ENCODE peak calls at places on chromosomes 12 and 14, in ten cellular contexts. P, X, J, N, V, M, G, O, K and D are unnamed samples.

GRCh38 chr12:12890492-12890814 is 909 bp upstream of the GPRC5A start:
- DNase-seq in P (no peak), X (no peak), J (peak; percentile 56), N (no peak), V (no peak), M (peak; percentile 66), G (peak; percentile 66), O (no peak), K (no peak), D (no peak)

GRCh38 chr14:54000341-54000811 is 43.8 kb upstream of the BMP4 start:
- DNase-seq in P (no peak), X (no peak), J (peak; percentile 38), N (no peak), V (no peak), M (no peak), G (no peak), O (no peak), K (no peak), D (no peak)

GRCh38 chr14:105554022-105554421 is 27.6 kb downstream of the TMEM121 start:
- DNase-seq in P (no peak), X (no peak), J (no peak), N (no peak), V (no peak), M (no peak), G (no peak), O (no peak), K (no peak), D (no peak)

GRCh38 chr14:81068384-81068783 is 113.0 kb downstream of the TSHR start:
- DNase-seq in P (no peak), X (no peak), J (no peak), N (no peak), V (no peak), M (no peak), G (no peak), O (no peak), K (no peak), D (no peak)

GRCh38 chr14:92254786-92255185 is 68.2 kb upstream of the SLC24A4 start:
- DNase-seq in P (no peak), X (peak; percentile 8), J (peak; percentile 60), N (no peak), V (peak; percentile 59), M (no peak), G (peak; percentile 43), O (no peak), K (peak; percentile 69), D (no peak)

GRCh38 chr12:34046570-34046969 is 24.3 kb downstream of the ALG10 start:
- DNase-seq in P (no peak), X (no peak), J (no peak), N (no peak), V (no peak), M (no peak), G (no peak), O (no peak), K (no peak), D (no peak)

GRCh38 chr14:94098359-94098758 is 12.2 kb upstream of the IFI27 start:
- DNase-seq in P (no peak), X (peak; percentile 75), J (peak; percentile 49), N (no peak), V (no peak), M (no peak), G (no peak), O (no peak), K (no peak), D (no peak)

GRCh38 chr14:89251066-89251465 is 166.0 kb downstream of the FOXN3 start:
- DNase-seq in P (no peak), X (no peak), J (no peak), N (no peak), V (no peak), M (no peak), G (no peak), O (no peak), K (no peak), D (no peak)

GRCh38 chr14:30195946-30196345 is 268.3 kb upstream of the PRKD1 start:
- DNase-seq in P (no peak), X (no peak), J (peak; percentile 60), N (no peak), V (no peak), M (no peak), G (no peak), O (no peak), K (no peak), D (no peak)

GRCh38 chr12:25014961-25015360 is 66.1 kb upstream of the BCAT1 start:
- DNase-seq in P (no peak), X (no peak), J (no peak), N (no peak), V (no peak), M (no peak), G (no peak), O (no peak), K (no peak), D (no peak)

GRCh38 chr14:76958975-76959710 is 69.4 kb downstream of the IRF2BPL start:
- DNase-seq in P (no peak), X (no peak), J (no peak), N (no peak), V (no peak), M (peak; percentile 76), G (peak; percentile 50), O (no peak), K (peak; percentile 85), D (peak; percentile 62)

GRCh38 chr12:14322403-14322802 is 43.1 kb upstream of the ATF7IP start:
- DNase-seq in P (no peak), X (peak; percentile 1), J (peak; percentile 6), N (no peak), V (no peak), M (no peak), G (no peak), O (no peak), K (no peak), D (no peak)

GRCh38 chr12:53560912-53561589 is 53.8 kb upstream of the NPFF start:
- DNase-seq in P (no peak), X (no peak), J (peak; percentile 33), N (no peak), V (no peak), M (no peak), G (no peak), O (no peak), K (no peak), D (no peak)

GRCh38 chr14:94028450-94028826 is 2.3 kb downstream of the OTUB2 start:
- DNase-seq in P (no peak), X (no peak), J (no peak), N (no peak), V (no peak), M (peak; percentile 81), G (no peak), O (no peak), K (no peak), D (no peak)

GRCh38 chr12:108046633-108047032 is 82.5 kb upstream of the WSCD2 start:
- DNase-seq in P (no peak), X (no peak), J (no peak), N (no peak), V (no peak), M (no peak), G (no peak), O (no peak), K (no peak), D (no peak)

GRCh38 chr14:55255185-55255584 is 16.0 kb upstream of the FBXO34 start:
- DNase-seq in P (no peak), X (no peak), J (no peak), N (no peak), V (no peak), M (no peak), G (no peak), O (no peak), K (no peak), D (no peak)

GRCh38 chr14:96212140-96212539 is 7.5 kb downstream of the BDKRB2 start:
- DNase-seq in P (no peak), X (no peak), J (no peak), N (no peak), V (no peak), M (no peak), G (no peak), O (no peak), K (no peak), D (no peak)

GRCh38 chr12:56104815-56105476 is 587 bp downstream of the PA2G4 start:
- DNase-seq in P (no peak), X (no peak), J (no peak), N (peak; percentile 48), V (peak; percentile 87), M (peak; percentile 41), G (no peak), O (no peak), K (peak; percentile 45), D (no peak)
- TF ChIP-seq CTCF in P (peak; percentile 6), X (no peak), J (no peak), N (no peak), V (no peak), M (no peak), G (no peak), O (no peak), K (no peak), D (no peak)

GRCh38 chr14:69056389-69056788 is 77.3 kb upstream of the ACTN1 start:
- DNase-seq in P (no peak), X (no peak), J (no peak), N (no peak), V (no peak), M (no peak), G (no peak), O (no peak), K (no peak), D (no peak)
- TF ChIP-seq CTCF in P (no peak), X (no peak), J (no peak), N (no peak), V (no peak), M (no peak), G (no peak), O (no peak), K (no peak), D (no peak)

GRCh38 chr12:110826592-110827200 is 20.1 kb upstream of the CCDC63 start:
- DNase-seq in P (peak; percentile 75), X (peak; percentile 34), J (peak; percentile 88), N (peak; percentile 80), V (no peak), M (peak; percentile 93), G (peak; percentile 92), O (peak; percentile 84), K (peak; percentile 84), D (peak; percentile 86)
- TF ChIP-seq CTCF in P (peak; percentile 79), X (peak; percentile 72), J (peak; percentile 80), N (peak; percentile 75), V (peak; percentile 53), M (peak; percentile 95), G (peak; percentile 67), O (no peak), K (peak; percentile 80), D (peak; percentile 89)

GRCh38 chr12:96400631-96401060 is 407 bp upstream of the CDK17 start:
- DNase-seq in P (no peak), X (no peak), J (no peak), N (no peak), V (no peak), M (no peak), G (no peak), O (no peak), K (no peak), D (no peak)

GRCh38 chr12:96398422-96399080 is 1.7 kb downstream of the CDK17 start:
- DNase-seq in P (no peak), X (no peak), J (peak; percentile 32), N (no peak), V (no peak), M (no peak), G (no peak), O (no peak), K (no peak), D (no peak)

GRCh38 chr12:96401061-96401871 is 1.0 kb upstream of the CDK17 start:
- DNase-seq in P (no peak), X (no peak), J (peak; percentile 92), N (no peak), V (no peak), M (peak; percentile 9), G (peak; percentile 47), O (no peak), K (no peak), D (no peak)

GRCh38 chr12:96399081-96399918 is 939 bp downstream of the CDK17 start:
- DNase-seq in P (peak; percentile 49), X (no peak), J (peak; percentile 83), N (peak; percentile 67), V (peak; percentile 93), M (peak; percentile 69), G (peak; percentile 84), O (peak; percentile 68), K (peak; percentile 88), D (peak; percentile 71)

GRCh38 chr12:96399919-96400630 is at the start of gene CDK17:
- DNase-seq in P (peak; percentile 77), X (peak; percentile 61), J (peak; percentile 94), N (peak; percentile 86), V (peak; percentile 96), M (peak; percentile 88), G (peak; percentile 91), O (peak; percentile 60), K (peak; percentile 83), D (peak; percentile 73)
- TF ChIP-seq CTCF in P (peak; percentile 59), X (peak; percentile 22), J (peak; percentile 17), N (peak; percentile 17), V (peak; percentile 65), M (peak; percentile 15), G (peak; percentile 54), O (no peak), K (peak; percentile 34), D (no peak)